ENCODE peak calls at places on chromosomes 2 and 18, in nine cellular contexts. Z is pancreas; L is naive thymus-derived CD8-positive, alpha-beta T cell; Y is activated naive CD8-positive, alpha-beta T cell treated with anti-CD3 and anti-CD28 coated beads, Interleukin-2, amount 10 ng/mL, durations not matched to agents 7 days and 5 days; W is upper lobe of right lung; R is gastroesophageal sphincter; F is heart left ventricle; X is lower lobe of right lung; B is A549. E is an unnamed sample.

GRCh38 chr2:148020036-148020357 is 540 bp downstream of the ORC4 start:
- ATAC-seq in Z (no peak), L (no peak), Y (no peak), W (peak; percentile 5), R (no peak), F (no peak), X (peak; percentile 16), B (peak; percentile 41), E (no peak)

GRCh38 chr2:171996021-171996420 is 3.7 kb upstream of the METAP1D start:
- ATAC-seq in Z (no peak), L (no peak), Y (no peak), W (no peak), R (no peak), F (no peak), X (no peak), B (no peak), E (no peak)

GRCh38 chr2:36456227-36456788 is 100.7 kb downstream of the CRIM1 start:
- ATAC-seq in Z (no peak), L (no peak), Y (no peak), W (peak; percentile 66), R (peak; percentile 46), F (peak; percentile 91), X (peak; percentile 53), B (peak; percentile 6), E (no peak)

GRCh38 chr2:85523906-85524566 is 14.9 kb upstream of the MAT2A start:
- ATAC-seq in Z (no peak), L (no peak), Y (no peak), W (no peak), R (peak; percentile 43), F (peak; percentile 68), X (no peak), B (peak; percentile 56), E (no peak)

GRCh38 chr2:129055829-129056228 is 737.2 kb upstream of the HS6ST1 start:
- ATAC-seq in Z (no peak), L (no peak), Y (no peak), W (no peak), R (no peak), F (no peak), X (no peak), B (no peak), E (no peak)

GRCh38 chr2:174669321-174669720 is 71.7 kb upstream of the WIPF1 start:
- ATAC-seq in Z (no peak), L (no peak), Y (no peak), W (no peak), R (no peak), F (no peak), X (no peak), B (no peak), E (no peak)

GRCh38 chr2:204575463-204575862 is 30.2 kb downstream of the PARD3B start:
- ATAC-seq in Z (no peak), L (no peak), Y (no peak), W (no peak), R (no peak), F (no peak), X (no peak), B (no peak), E (no peak)

GRCh38 chr2:3747032-3747654 is 43.8 kb downstream of the DCDC2C start:
- ATAC-seq in Z (no peak), L (no peak), Y (no peak), W (no peak), R (no peak), F (no peak), X (no peak), B (no peak), E (no peak)

GRCh38 chr2:241087420-241088268 is 14.4 kb downstream of the MTERF4 start:
- ATAC-seq in Z (no peak), L (no peak), Y (no peak), W (no peak), R (no peak), F (no peak), X (no peak), B (no peak), E (peak; percentile 77)

GRCh38 chr2:55949211-55949610 is 25.6 kb upstream of the EFEMP1 start:
- ATAC-seq in Z (no peak), L (no peak), Y (no peak), W (no peak), R (no peak), F (no peak), X (no peak), B (no peak), E (no peak)

GRCh38 chr2:17538844-17539554 is 1.5 kb upstream of the VSNL1 start:
- ATAC-seq in Z (peak; percentile 84), L (no peak), Y (peak; percentile 42), W (peak; percentile 93), R (peak; percentile 90), F (peak; percentile 92), X (peak; percentile 94), B (peak; percentile 78), E (no peak)

GRCh38 chr2:226838758-226839555 is 3.1 kb downstream of the RHBDD1 start:
- ATAC-seq in Z (no peak), L (no peak), Y (no peak), W (no peak), R (no peak), F (no peak), X (no peak), B (no peak), E (no peak)

GRCh38 chr18:61852496-61852895 is 40.3 kb downstream of the RNF152 start:
- ATAC-seq in Z (no peak), L (no peak), Y (no peak), W (no peak), R (no peak), F (no peak), X (no peak), B (no peak), E (no peak)

GRCh38 chr18:78511666-78512065 is 468.0 kb upstream of the SALL3 start:
- ATAC-seq in Z (no peak), L (no peak), Y (no peak), W (peak; percentile 35), R (no peak), F (no peak), X (peak; percentile 37), B (no peak), E (no peak)

GRCh38 chr2:45119855-45120254 is 110.6 kb upstream of the SIX2 start:
- ATAC-seq in Z (no peak), L (no peak), Y (no peak), W (no peak), R (no peak), F (no peak), X (no peak), B (peak; percentile 69), E (no peak)

GRCh38 chr2:64837925-64838641 is 151.1 kb upstream of the SLC1A4 start:
- ATAC-seq in Z (no peak), L (no peak), Y (no peak), W (peak; percentile 70), R (no peak), F (peak; percentile 53), X (peak; percentile 62), B (peak; percentile 32), E (no peak)

GRCh38 chr18:78607221-78607620 is 372.4 kb upstream of the SALL3 start:
- ATAC-seq in Z (no peak), L (no peak), Y (no peak), W (no peak), R (no peak), F (no peak), X (no peak), B (no peak), E (no peak)

GRCh38 chr2:164617466-164617865 is 3.8 kb downstream of the GRB14 start:
- ATAC-seq in Z (no peak), L (no peak), Y (no peak), W (no peak), R (no peak), F (no peak), X (no peak), B (no peak), E (no peak)

GRCh38 chr2:172052000-172052983 is 33.0 kb upstream of the DLX1 start:
- ATAC-seq in Z (no peak), L (no peak), Y (no peak), W (no peak), R (no peak), F (no peak), X (no peak), B (peak; percentile 56), E (no peak)

GRCh38 chr2:241198381-241199282 is 10.2 kb downstream of the ANO7 start:
- ATAC-seq in Z (no peak), L (no peak), Y (no peak), W (no peak), R (no peak), F (no peak), X (no peak), B (peak; percentile 8), E (no peak)

GRCh38 chr2:96884299-96885156 is 14.6 kb upstream of the SEMA4C start:
- ATAC-seq in Z (no peak), L (no peak), Y (no peak), W (peak; percentile 2), R (no peak), F (no peak), X (no peak), B (no peak), E (no peak)

GRCh38 chr2:137977790-137978189 is 13.5 kb downstream of the HNMT start:
- ATAC-seq in Z (no peak), L (no peak), Y (no peak), W (no peak), R (no peak), F (no peak), X (no peak), B (no peak), E (no peak)

GRCh38 chr18:49400398-49401072 is 59.9 kb downstream of the DYM start:
- ATAC-seq in Z (peak; percentile 69), L (no peak), Y (no peak), W (peak; percentile 86), R (no peak), F (no peak), X (peak; percentile 86), B (peak; percentile 71), E (no peak)

E was measured in activated T-helper 17 cell treated with anti-CD3 and anti-CD28 coated beads, Interleukin-2, amount 50 U/mL, for 72 hours.